ENCODE peak calls at places on chromosomes 13 and 19, in five cellular contexts. K is CD8-positive, alpha-beta memory T cell; N is T-cell; X is omental fat pad; C is stimulated activated CD8-positive, alpha-beta memory T cell treated with anti-CD3 and anti-CD28 coated beads, Interleukin-4, amount 100 ng/mL, for 4 hours. I is an unnamed sample.

GRCh38 chr19:3538258-3538929 is 580 bp upstream of the TEKTIP1 start:
- DNase-seq in K (no peak), N (no peak), X (no peak), C (no peak), I (no peak)

GRCh38 chr19:9075064-9075964 is 11.5 kb upstream of the OR1M1 start:
- DNase-seq in K (no peak), N (no peak), X (peak), C (no peak), I (peak)

GRCh38 chr19:14031719-14032480 is at the start of gene IL27RA:
- DNase-seq in K (peak), N (peak), X (no peak), C (peak), I (no peak)

GRCh38 chr19:42850981-42851717 is 28.4 kb downstream of the PSG1 start:
- DNase-seq in K (no peak), N (no peak), X (no peak), C (no peak), I (no peak)

GRCh38 chr19:58353717-58354477 is 605 bp upstream of the A1BG start:
- DNase-seq in K (no peak), N (no peak), X (no peak), C (no peak), I (no peak)

GRCh38 chr19:50633973-50634372 is 5.7 kb downstream of the SYT3 start:
- DNase-seq in K (no peak), N (no peak), X (no peak), C (no peak), I (no peak)

GRCh38 chr13:99855516-99855915 is 116.1 kb downstream of the ZIC5 start:
- DNase-seq in K (no peak), N (no peak), X (no peak), C (no peak), I (no peak)

GRCh38 chr19:18308051-18308947 is 14.6 kb downstream of the LSM4 start:
- DNase-seq in K (no peak), N (no peak), X (no peak), C (no peak), I (no peak)

GRCh38 chr13:49561064-49561410 is 24.3 kb downstream of the RCBTB1 start:
- DNase-seq in K (no peak), N (no peak), X (no peak), C (no peak), I (no peak)

GRCh38 chr19:35123573-35123972 is 8.0 kb downstream of the FXYD3 start:
- DNase-seq in K (no peak), N (no peak), X (no peak), C (no peak), I (no peak)

GRCh38 chr19:372306-372890 is 27.8 kb upstream of the MIER2 start:
- DNase-seq in K (no peak), N (no peak), X (no peak), C (no peak), I (no peak)

GRCh38 chr13:73107970-73108369 is 49.2 kb downstream of the KLF5 start:
- DNase-seq in K (no peak), N (no peak), X (no peak), C (no peak), I (no peak)

GRCh38 chr19:4754248-4754647 is 30.6 kb upstream of the DPP9 start:
- DNase-seq in K (no peak), N (no peak), X (no peak), C (no peak), I (no peak)

GRCh38 chr13:95779522-95779921 is 102.6 kb downstream of the DNAJC3 start:
- DNase-seq in K (no peak), N (no peak), X (no peak), C (no peak), I (no peak)

GRCh38 chr13:113832631-113833030 is 31.2 kb downstream of the GAS6 start:
- DNase-seq in K (no peak), N (no peak), X (no peak), C (no peak), I (no peak)

GRCh38 chr19:13165091-13165997 is 15.1 kb downstream of the IER2 start:
- DNase-seq in K (no peak), N (no peak), X (no peak), C (no peak), I (no peak)

GRCh38 chr13:109088101-109088500 is 458.7 kb downstream of the MYO16 start:
- DNase-seq in K (no peak), N (no peak), X (no peak), C (no peak), I (no peak)

GRCh38 chr19:9073806-9074205 is 13.1 kb upstream of the OR1M1 start:
- DNase-seq in K (no peak), N (no peak), X (no peak), C (no peak), I (no peak)

GRCh38 chr13:101231751-101232428 is 184.4 kb downstream of the NALCN start:
- DNase-seq in K (no peak), N (no peak), X (no peak), C (no peak), I (no peak)